ENCODE peak calls at places on chromosomes 16 and 17, in eight cellular contexts. Y is iPS DF 6.9, G is colonic mucosa, K is A549, V is thoracic aorta, L is H9, W is upper lobe of right lung, H is sigmoid colon. Q is an unnamed sample. For H3K4me1, the result is how much of the 10 kb centered on the place peaks cover.

GRCh38 chr17:51166987-51167931 is 1.0 kb downstream of the NME2 start:
- DNase-seq in Y (no peak), G (peak), K (peak), V (no peak), L (peak), W (peak), H (no peak), Q (peak)

GRCh38 chr17:68378202-68379149 is 78.8 kb downstream of the WIPI1 start:
- DNase-seq in Y (no peak), G (peak), K (peak), V (peak), L (peak), W (peak), H (peak), Q (no peak)

GRCh38 chr16:2071454-2072263 is 23.9 kb downstream of the TSC2 start:
- DNase-seq in Y (no peak), G (no peak), K (no peak), V (no peak), L (no peak), W (no peak), H (no peak), Q (no peak)

GRCh38 chr17:47131761-47132160 is 57.3 kb downstream of the CDC27 start:
- DNase-seq in Y (no peak), G (no peak), K (no peak), V (no peak), L (no peak), W (no peak), H (no peak), Q (no peak)

GRCh38 chr17:27318228-27318627 is 24.3 kb downstream of the WSB1 start:
- DNase-seq in Y (no peak), G (no peak), K (no peak), V (no peak), L (peak), W (no peak), H (peak), Q (no peak)

GRCh38 chr17:7281074-7281952 is at the start of gene SLC2A4:
- DNase-seq in Y (no peak), G (peak), K (peak), V (peak), L (peak), W (peak), H (peak), Q (peak)

GRCh38 chr17:1438593-1439083 is 17.4 kb downstream of the CRK start:
- DNase-seq in Y (no peak), G (no peak), K (no peak), V (no peak), L (no peak), W (no peak), H (no peak), Q (peak)

GRCh38 chr17:18156976-18157280 is 26.7 kb upstream of the ALKBH5 start:
- DNase-seq in Y (no peak), G (no peak), K (no peak), V (no peak), L (no peak), W (no peak), H (no peak), Q (no peak)

GRCh38 chr17:7224110-7224509 is 4.4 kb downstream of the ACADVL start:
- DNase-seq in Y (no peak), G (no peak), K (no peak), V (no peak), L (no peak), W (no peak), H (no peak), Q (no peak)

GRCh38 chr17:69574257-69575197 is 160.0 kb downstream of the MAP2K6 start:
- DNase-seq in Y (no peak), G (no peak), K (no peak), V (no peak), L (no peak), W (no peak), H (no peak), Q (no peak)

GRCh38 chr16:87322833-87323726 is 5.9 kb upstream of the C16orf95 start:
- DNase-seq in Y (no peak), G (no peak), K (no peak), V (no peak), L (no peak), W (no peak), H (no peak), Q (no peak)

DNA sequence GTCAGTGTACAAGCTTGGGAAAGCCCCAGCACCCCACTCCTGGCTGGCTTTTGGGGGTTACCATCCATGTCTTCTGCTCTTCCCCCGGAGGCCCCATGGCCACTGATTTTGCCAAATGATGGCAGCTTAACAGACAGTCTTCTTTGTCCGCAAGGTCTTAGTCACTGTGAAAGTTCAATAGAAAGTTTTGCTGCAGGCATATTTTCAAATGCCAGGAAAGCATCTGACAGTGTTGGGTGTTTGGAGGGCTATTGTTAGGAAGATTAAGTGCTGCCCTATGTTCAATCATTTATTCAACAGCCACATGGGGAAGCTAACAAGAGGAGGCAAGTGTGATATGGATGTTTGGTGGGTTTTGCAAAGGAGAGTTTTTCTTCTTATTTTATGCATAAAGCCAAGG is 122.4 kb downstream of the TOX3 start:
- DNase-seq in Y (no peak), G (no peak), K (no peak), V (no peak), L (no peak), W (no peak), H (no peak), Q (no peak)
- H3K4me1 ChIP-seq in Y (under half), G (under half), K (under half), V (under half), L (under half), W (under half), H (under half), Q (under half)

GRCh38 chr17:71878998-71879397 is 241.8 kb upstream of the SOX9 start:
- DNase-seq in Y (no peak), G (no peak), K (no peak), V (no peak), L (no peak), W (no peak), H (no peak), Q (no peak)
- H3K27ac ChIP-seq in Y (no peak), G (no peak), K (no peak), V (no peak), L (no peak), W (no peak), H (no peak), Q (no peak)

GRCh38 chr16:82629441-82630027 is 2.8 kb downstream of the CDH13 start:
- DNase-seq in Y (no peak), G (no peak), K (no peak), V (no peak), L (no peak), W (no peak), H (peak), Q (peak)

GRCh38 chr16:82630219-82630618 is 3.5 kb downstream of the CDH13 start:
- DNase-seq in Y (no peak), G (no peak), K (no peak), V (no peak), L (no peak), W (no peak), H (no peak), Q (no peak)

GRCh38 chr16:82630688-82631087 is 3.9 kb downstream of the CDH13 start:
- DNase-seq in Y (no peak), G (no peak), K (no peak), V (no peak), L (no peak), W (no peak), H (peak), Q (no peak)

GRCh38 chr16:82627811-82628339 is 1.1 kb downstream of the CDH13 start:
- DNase-seq in Y (no peak), G (no peak), K (no peak), V (no peak), L (peak), W (no peak), H (peak), Q (peak)

DNA sequence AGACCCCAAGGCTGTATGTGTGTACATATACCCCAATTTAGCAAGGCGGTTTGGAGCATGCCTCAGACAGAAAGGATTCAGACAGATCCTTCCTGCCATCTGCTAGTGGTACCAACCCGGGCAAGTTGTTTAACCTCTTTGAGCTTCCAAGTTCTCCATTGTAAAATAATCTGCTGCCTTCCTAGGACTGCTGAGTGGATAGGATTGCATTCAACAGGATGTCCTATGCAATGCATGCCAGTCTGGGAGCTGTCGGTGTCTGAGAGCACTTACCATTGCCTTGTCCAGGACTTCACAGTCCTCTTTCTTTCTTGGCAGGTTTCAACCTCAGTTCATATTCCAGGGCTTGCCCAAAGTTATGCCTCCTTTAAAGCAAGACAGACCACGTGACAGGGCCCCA is 2.0 kb downstream of the CDH13 start:
- DNase-seq in Y (no peak), G (no peak), K (no peak), V (no peak), L (no peak), W (no peak), H (peak), Q (peak)
- H3K4me1 ChIP-seq in Y (under half), G (under half), K (under half), V (half or more), L (under half), W (under half), H (under half), Q (half or more)

DNA sequence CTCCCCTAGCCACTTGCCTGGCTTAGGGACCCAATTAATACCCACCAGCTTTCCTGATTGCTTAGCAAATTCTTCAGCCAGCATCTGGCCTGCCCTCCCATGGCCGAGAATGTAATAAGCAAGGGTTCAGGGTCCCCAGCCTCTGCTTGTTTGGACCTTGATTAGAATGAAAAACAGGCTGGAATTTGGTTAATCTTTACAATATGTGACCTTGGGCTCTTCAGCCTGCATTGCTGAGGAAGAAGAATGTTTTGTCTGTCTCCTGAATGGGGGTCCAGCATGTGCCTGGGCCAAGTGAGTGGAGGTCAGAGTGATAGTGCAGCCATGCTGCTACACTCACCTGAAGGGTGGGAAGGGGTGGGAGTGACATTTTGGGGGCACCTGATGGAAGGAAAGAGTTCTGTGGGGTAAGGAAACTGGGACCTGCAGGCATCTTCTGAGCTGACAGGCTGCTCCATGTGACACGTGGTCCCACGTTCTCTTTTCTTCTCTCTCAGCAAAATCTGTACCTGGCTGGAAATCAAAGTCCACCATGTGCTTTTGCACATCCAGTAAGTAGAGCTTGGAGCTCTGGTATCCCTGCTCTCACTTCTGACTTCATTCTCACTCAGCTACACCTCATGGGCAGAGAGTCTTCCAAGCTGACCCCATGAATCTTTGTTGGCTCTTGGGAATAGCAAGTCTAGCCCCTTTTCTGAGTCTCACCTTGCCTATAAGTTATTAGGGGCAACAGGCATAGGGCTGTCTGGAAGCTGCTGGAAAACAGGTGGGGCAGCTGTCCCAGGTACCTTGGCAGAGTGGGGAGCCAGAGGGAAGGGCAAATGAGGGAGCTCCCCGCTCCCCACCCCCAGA is 5.3 kb downstream of the TMEM106A start:
- DNase-seq in Y (no peak), G (no peak), K (no peak), V (no peak), L (no peak), W (peak), H (peak), Q (no peak)
- H3K27ac ChIP-seq in Y (no peak), G (no peak), K (no peak), V (no peak), L (no peak), W (no peak), H (no peak), Q (no peak)

GRCh38 chr17:19454074-19454473 is 43.0 kb downstream of the RNF112 start:
- DNase-seq in Y (no peak), G (no peak), K (no peak), V (no peak), L (no peak), W (no peak), H (no peak), Q (no peak)
- H3K4me1 ChIP-seq in Y (under half), G (under half), K (under half), V (under half), L (under half), W (under half), H (under half), Q (under half)

GRCh38 chr17:59161477-59161876 is 5.9 kb downstream of the PRR11 start:
- DNase-seq in Y (no peak), G (no peak), K (no peak), V (no peak), L (no peak), W (no peak), H (no peak), Q (no peak)

GRCh38 chr17:59167571-59168001 is 12.0 kb downstream of the PRR11 start:
- DNase-seq in Y (no peak), G (no peak), K (no peak), V (no peak), L (no peak), W (no peak), H (no peak), Q (no peak)

GRCh38 chr17:59160203-59161025 is 4.9 kb downstream of the PRR11 start:
- DNase-seq in Y (no peak), G (no peak), K (no peak), V (no peak), L (no peak), W (no peak), H (no peak), Q (no peak)

DNA sequence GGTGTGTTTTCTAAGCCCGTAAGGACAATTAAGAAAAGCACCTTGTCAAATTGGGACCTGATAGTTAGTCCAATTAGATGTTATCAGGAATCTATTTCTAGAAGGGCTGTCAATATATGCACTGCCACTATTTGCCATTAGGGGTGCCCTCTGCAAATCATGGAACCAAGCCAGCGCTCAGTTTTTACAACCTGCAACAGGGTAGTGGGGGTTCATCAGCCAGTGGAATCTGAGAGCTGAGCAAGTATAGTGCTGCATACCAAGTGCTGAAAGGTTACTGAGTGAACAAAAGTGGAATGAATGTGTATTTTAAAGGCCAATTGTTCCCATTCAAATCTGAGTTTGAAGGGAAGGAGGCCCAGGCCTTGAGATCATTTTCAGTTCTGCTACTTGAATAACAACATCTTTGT is 10.4 kb downstream of the PRR11 start:
- DNase-seq in Y (peak), G (no peak), K (peak), V (no peak), L (peak), W (no peak), H (no peak), Q (no peak)
- H3K27ac ChIP-seq in Y (no peak), G (no peak), K (peak), V (no peak), L (no peak), W (no peak), H (no peak), Q (no peak)

GRCh38 chr16:84732674-84733352 is 33.0 kb downstream of the USP10 start:
- DNase-seq in Y (no peak), G (peak), K (no peak), V (no peak), L (no peak), W (no peak), H (no peak), Q (no peak)
- H3K4me1 ChIP-seq in Y (under half), G (under half), K (half or more), V (under half), L (under half), W (under half), H (half or more), Q (under half)

DNA sequence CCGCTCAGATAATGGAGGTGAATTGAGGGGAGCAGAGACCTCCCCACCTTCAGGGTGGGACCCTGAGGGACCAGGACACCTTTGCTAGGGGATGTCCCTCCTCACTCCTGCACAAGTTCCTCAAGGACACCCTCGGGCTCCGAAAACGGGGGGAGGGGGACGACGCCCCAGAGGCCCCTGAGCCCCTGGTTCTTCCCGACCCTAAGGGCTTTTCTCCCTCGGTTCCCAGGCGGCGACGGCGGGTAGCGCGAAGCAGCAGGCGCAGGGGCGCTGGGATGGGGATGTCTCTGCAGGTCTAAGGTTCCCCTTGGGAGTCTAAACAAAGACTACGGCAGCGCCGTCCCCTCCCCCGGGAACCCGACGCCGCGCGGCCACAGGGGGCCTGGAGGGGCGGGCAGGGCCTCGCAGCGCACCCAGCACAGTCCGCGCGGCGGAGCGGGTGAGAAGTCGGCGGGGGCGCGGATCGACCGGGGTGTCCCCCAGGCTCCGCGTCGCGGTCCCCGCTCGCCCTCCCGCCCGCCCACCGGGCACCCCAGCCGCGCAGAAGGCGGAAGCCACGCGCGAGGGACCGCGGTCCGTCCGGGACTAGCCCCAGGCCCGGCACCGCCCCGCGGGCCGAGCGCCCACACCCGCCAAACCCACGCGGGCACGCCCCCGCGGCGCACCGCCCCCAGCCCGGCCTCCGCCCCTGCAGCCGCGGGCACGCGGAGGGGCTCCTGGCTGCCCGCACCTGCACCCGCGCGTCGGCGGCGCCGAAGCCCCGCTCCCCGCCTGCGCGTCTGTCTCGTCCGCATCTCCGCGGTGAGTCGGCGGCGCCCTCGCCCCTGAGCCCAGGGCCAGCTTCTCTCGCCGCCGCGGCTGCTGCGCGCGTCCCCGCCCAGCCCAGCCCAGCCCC is 36.7 kb upstream of the NDRG4 start:
- DNase-seq in Y (no peak), G (no peak), K (no peak), V (no peak), L (peak), W (no peak), H (no peak), Q (no peak)
- H3K27ac ChIP-seq in Y (no peak), G (no peak), K (peak), V (no peak), L (no peak), W (no peak), H (no peak), Q (no peak)

DNA sequence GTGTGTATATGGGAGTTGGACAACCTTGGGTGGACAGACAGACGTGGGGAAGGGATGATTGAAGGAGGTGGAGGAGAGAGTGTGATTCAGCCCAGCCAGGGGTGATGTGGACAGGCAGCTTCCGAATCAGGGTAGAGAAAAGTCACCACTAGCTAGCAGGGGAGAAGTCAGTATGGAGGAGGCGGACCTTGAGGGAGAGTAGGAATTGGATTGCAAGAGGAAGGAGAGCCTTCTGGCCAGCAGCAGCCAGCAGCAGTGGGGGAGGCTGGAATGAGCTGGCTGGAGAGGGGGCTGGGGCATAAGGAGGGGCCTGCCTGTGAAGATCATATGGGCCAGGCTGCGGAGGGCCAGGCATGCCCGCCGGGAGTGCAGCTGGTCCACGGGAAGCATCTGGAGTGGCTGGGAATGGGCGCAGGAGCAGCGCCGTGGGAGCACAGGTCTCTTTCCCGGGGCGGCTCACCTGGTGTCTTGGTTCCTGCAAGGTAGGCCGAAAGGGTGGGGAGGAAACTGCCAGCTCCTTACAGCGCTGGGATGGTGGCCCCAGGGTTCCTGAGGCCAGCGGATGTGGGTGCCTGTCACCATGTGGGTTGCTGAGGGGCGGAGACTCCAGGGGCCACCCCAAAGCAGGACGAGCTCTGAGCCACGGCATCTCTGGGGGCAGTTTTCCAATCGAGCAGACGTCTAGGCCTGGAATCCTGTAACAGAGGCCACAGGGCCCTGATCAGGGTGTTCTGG is 235.3 kb downstream of the SEC14L1 start:
- DNase-seq in Y (no peak), G (no peak), K (no peak), V (no peak), L (peak), W (no peak), H (peak), Q (no peak)
- H3K4me1 ChIP-seq in Y (under half), G (under half), K (half or more), V (half or more), L (under half), W (half or more), H (half or more), Q (under half)

GRCh38 chr17:16297367-16298139 is 55.7 kb downstream of the CENPV start:
- DNase-seq in Y (no peak), G (peak), K (no peak), V (no peak), L (no peak), W (no peak), H (no peak), Q (no peak)
- H3K27ac ChIP-seq in Y (no peak), G (peak), K (peak), V (no peak), L (no peak), W (no peak), H (no peak), Q (no peak)

Q was measured in SJSA1.